ENCODE peak calls at places on chromosomes 6 and 20, in four cellular contexts. X is HepG2, H is K562, G is H1. N is an unnamed sample.

GRCh38 chr6:14458669-14459266 is 341.2 kb downstream of the CD83 start:
- DNase-seq in H (no peak), G (no peak), X (no peak), N (no peak)

GRCh38 chr6:17334265-17334664 is 53.1 kb downstream of the RBM24 start:
- DNase-seq in G (no peak), H (no peak), X (no peak), N (no peak)

GRCh38 chr20:8018928-8019177 is 708 bp downstream of the TMX4 start:
- DNase-seq in G (no peak), H (no peak), X (no peak), N (no peak)

GRCh38 chr20:57370316-57370715 is 19.3 kb downstream of the RAE1 start:
- DNase-seq in X (no peak), H (no peak), G (no peak), N (no peak)

GRCh38 chr6:29975561-29975907 is 33.2 kb downstream of the HLA-A start:
- DNase-seq in H (no peak), X (no peak), G (no peak), N (no peak)

GRCh38 chr20:19943021-19943659 is 74.0 kb upstream of the NAA20 start:
- DNase-seq in H (no peak), G (no peak), X (no peak), N (no peak)

GRCh38 chr20:39025883-39026282 is 63.7 kb downstream of the DHX35 start:
- DNase-seq in G (no peak), X (no peak), H (no peak), N (no peak)

GRCh38 chr20:43983904-43984361 is 69.3 kb downstream of the TOX2 start:
- DNase-seq in G (no peak), X (no peak), H (no peak), N (no peak)

GRCh38 chr20:50508171-50508761 is 1.9 kb upstream of the PTPN1 start:
- DNase-seq in G (no peak), X (peak), H (no peak), N (no peak)

GRCh38 chr20:41630846-41631245 is 12.7 kb upstream of the CHD6 start:
- DNase-seq in H (no peak), X (no peak), G (no peak), N (no peak)

GRCh38 chr6:107561325-107561724 is 71.4 kb downstream of the SOBP start:
- DNase-seq in H (no peak), G (no peak), X (no peak), N (no peak)

GRCh38 chr6:166572370-166573261 is 13.9 kb downstream of the RAMACL start:
- DNase-seq in H (no peak), G (peak), X (no peak), N (no peak)

GRCh38 chr6:43797919-43798318 is 27.9 kb downstream of the VEGFA start:
- DNase-seq in H (no peak), X (no peak), G (no peak), N (no peak)

GRCh38 chr20:47330933-47331708 is 25.4 kb downstream of the ZMYND8 start:
- DNase-seq in H (peak), X (no peak), G (no peak), N (no peak)

GRCh38 chr20:21920231-21920630 is 214.8 kb downstream of the PAX1 start:
- DNase-seq in X (no peak), H (no peak), G (no peak), N (no peak)

GRCh38 chr6:134267917-134268361 is 50.0 kb downstream of the SGK1 start:
- DNase-seq in X (peak), H (no peak), G (peak), N (no peak)

GRCh38 chr6:42493914-42494539 is 42.3 kb upstream of the TRERF1 start:
- DNase-seq in G (no peak), H (peak), X (no peak), N (no peak)

GRCh38 chr6:40923326-40923725 is 115.7 kb downstream of the UNC5CL start:
- DNase-seq in X (no peak), G (no peak), H (no peak), N (no peak)

GRCh38 chr6:52284131-52284459 is 447 bp downstream of the MCM3 start:
- DNase-seq in G (peak), H (peak), X (peak), N (no peak)

GRCh38 chr20:2379511-2380229 is 1.0 kb upstream of the TGM6 start:
- DNase-seq in G (no peak), H (no peak), X (no peak), N (no peak)

GRCh38 chr20:326645-327031 is 1.3 kb downstream of the SOX12 start:
- DNase-seq in G (no peak), H (no peak), X (no peak), N (no peak)

GRCh38 chr6:103872683-103873082 is 987.0 kb downstream of the HACE1 start:
- DNase-seq in H (no peak), X (no peak), G (no peak), N (no peak)

GRCh38 chr6:149140137-149140909 is 177.2 kb upstream of the TAB2 start:
- DNase-seq in G (no peak), X (no peak), H (peak), N (peak)

GRCh38 chr6:5132741-5133140 is 47.6 kb downstream of the PPP1R3G start:
- DNase-seq in X (no peak), G (no peak), H (no peak), N (no peak)

GRCh38 chr6:32853541-32854375 is at the start of the genes PSMB9 and TAP1:
- DNase-seq in H (peak), X (peak), G (peak), N (peak)

GRCh38 chr6:41734666-41735426 is 562 bp downstream of the TFEB start:
- DNase-seq in G (peak), X (peak), H (peak), N (peak)

GRCh38 chr6:124193132-124193531 is 389.5 kb downstream of the NKAIN2 start:
- DNase-seq in G (no peak), H (no peak), X (no peak), N (no peak)

GRCh38 chr6:75431379-75431778 is 62.2 kb downstream of the FILIP1 start:
- DNase-seq in X (no peak), G (no peak), H (no peak), N (no peak)

GRCh38 chr6:83853178-83853967 is at the start of gene RIPPLY2:
- DNase-seq in X (no peak), H (no peak), G (peak), N (peak)

GRCh38 chr20:61161649-61162210 is 90.3 kb upstream of the CDH4 start:
- DNase-seq in G (no peak), X (no peak), H (no peak), N (no peak)

GRCh38 chr6:170378502-170378901 is 71.9 kb downstream of the FAM120B start:
- DNase-seq in H (no peak), G (no peak), X (no peak), N (no peak)

GRCh38 chr20:62259294-62259565 is 20.9 kb downstream of the OSBPL2 start:
- DNase-seq in X (no peak), G (no peak), H (no peak), N (no peak)

GRCh38 chr20:62253398-62253797 is 15.1 kb downstream of the OSBPL2 start:
- DNase-seq in X (no peak), G (no peak), H (no peak), N (no peak)

GRCh38 chr20:62254021-62254724 is 15.9 kb downstream of the OSBPL2 start:
- DNase-seq in G (no peak), H (no peak), X (no peak), N (no peak)

GRCh38 chr20:62258499-62259293 is 20.4 kb downstream of the OSBPL2 start:
- DNase-seq in H (no peak), X (no peak), G (no peak), N (no peak)

GRCh38 chr20:62255976-62256375 is 17.7 kb downstream of the OSBPL2 start:
- DNase-seq in G (no peak), H (no peak), X (no peak), N (no peak)
- TF ChIP-seq TAF1 in G (no peak), H (no peak), X (no peak), N (no peak)

DNA sequence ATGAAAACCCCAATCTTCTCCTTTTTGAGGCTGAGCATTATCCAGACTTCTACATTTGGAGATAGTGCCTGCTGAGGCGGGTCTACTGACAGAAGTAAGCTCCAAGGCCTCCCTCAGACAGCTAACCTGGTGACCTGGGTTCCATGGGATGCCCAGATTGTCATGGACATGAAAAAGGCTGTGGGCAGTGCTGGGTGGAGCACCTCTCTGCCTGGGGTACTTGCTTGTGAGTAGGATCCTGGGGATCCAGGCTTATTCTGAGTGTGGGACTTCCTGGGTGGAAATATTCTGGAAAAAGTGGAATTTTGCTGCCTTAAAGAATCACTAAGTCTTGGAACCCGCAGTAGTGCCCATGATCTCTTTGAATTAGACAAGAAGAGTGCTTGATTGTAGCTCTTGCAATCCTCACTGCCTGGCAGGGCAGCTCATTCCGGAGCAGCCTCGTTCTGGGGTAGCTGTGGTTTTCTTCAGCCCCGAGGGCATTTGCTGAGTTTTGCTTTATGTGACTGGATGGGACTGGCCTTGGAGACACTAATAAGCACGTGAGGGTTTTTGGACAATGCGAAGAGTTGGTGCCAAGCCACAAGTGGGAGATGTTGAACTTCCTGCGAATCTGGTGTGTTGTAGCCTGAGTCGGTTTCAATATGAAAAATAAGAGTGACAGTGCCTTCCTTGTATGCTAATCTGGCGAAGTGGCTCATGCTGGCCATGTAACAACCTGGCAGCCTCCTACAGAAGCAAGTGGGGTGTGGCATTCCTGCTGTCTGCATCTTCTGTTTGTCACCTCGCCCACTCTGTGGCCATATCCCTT is 28.2 kb downstream of the SNRNP48 start:
- DNase-seq in X (no peak), H (no peak), G (no peak), N (no peak)
- TF ChIP-seq POLR2AphosphoS5 in X (no peak), H (no peak), G (no peak), N (no peak)

DNA sequence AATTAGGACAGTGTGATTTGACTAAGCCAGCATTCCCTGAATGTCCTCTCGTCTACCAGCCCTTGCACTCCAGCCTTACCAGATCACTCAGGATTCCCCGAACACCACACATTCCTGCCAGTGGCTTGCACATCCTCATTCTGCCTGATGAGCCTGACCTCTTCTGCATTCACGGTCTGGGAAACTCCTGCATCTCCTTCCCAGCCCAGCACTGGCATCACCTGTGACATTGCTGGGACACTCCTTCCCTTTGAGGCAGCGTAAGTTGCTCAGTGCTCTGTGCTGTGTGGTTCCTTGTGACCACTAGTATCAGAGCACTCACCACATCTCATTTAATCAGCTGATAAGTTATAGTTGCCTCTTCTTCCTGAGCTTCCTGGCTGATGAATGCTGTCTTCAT is 17.3 kb downstream of the NCOA7 start:
- DNase-seq in H (no peak), G (no peak), X (no peak), N (no peak)
- TF ChIP-seq POLR2A in H (no peak), G (no peak), X (no peak), N (no peak)

DNA sequence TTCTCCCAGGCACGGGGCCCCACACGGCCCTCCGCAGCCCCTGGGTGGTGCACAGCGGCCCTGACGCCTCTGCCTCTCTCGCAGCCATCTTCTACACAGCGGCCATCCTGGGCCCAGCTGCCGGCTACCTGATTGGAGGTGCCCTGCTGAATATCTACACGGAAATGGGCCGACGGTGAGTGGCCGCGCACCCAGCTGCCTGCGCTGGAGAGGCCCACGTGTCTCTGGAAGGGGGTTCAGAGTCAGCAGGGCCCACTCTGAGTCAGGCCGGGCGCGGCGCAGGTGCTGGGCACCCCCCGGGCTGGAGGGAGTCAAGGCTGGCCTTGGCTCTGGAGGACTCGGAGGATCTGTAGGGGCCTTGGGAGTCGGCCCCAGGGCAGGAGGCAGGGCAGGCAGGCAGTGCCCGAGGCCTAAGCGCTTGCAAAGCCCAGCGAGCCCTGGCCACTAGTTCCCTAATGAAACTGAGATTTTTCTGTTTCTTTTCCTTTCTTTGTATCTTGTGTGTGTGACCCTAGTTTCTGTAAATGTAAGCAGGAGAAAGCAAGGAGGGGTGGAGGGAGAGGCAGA is 16.4 kb downstream of the SLCO4A1 start:
- DNase-seq in X (no peak), H (no peak), G (no peak), N (no peak)
- TF ChIP-seq TAF1 in X (no peak), H (no peak), G (no peak), N (no peak)

GRCh38 chr6:26205161-26205624 is 118.0 kb downstream of the HFE start:
- DNase-seq in H (peak), X (peak), G (no peak), N (no peak)
- TF ChIP-seq POLR2AphosphoS5 in H (peak), X (no peak), G (peak), N (peak)

GRCh38 chr6:46011241-46012085 is 4.2 kb downstream of the CLIC5 start:
- DNase-seq in H (no peak), G (no peak), X (peak), N (peak)
- TF ChIP-seq POLR2A in H (no peak), G (no peak), X (no peak), N (no peak)